ENCODE peak calls at places on chromosomes 6 and 20, in eight cellular contexts. G is effector memory CD4-positive, alpha-beta T cell; L is psoas muscle; J is lower leg skin; H is fibroblast of pulmonary artery; T is GF-D8; V is Daoy; A is GM20000. Y is an unnamed sample.
A peak's percentile ranks its signal among the peaks of the same experiment; 100 is the strongest.

GRCh38 chr6:5968817-5969726 is 37.7 kb downstream of the NRN1 start:
- DNase-seq in G (no peak), L (peak; percentile 51), J (peak; percentile 88), H (no peak), T (no peak), V (peak; percentile 92), A (no peak), Y (no peak)

GRCh38 chr20:14219801-14220461 is 117.5 kb downstream of the FLRT3 start:
- DNase-seq in G (no peak), L (no peak), J (no peak), H (no peak), T (no peak), V (no peak), A (no peak), Y (no peak)

GRCh38 chr6:170371588-170371987 is 65.0 kb downstream of the FAM120B start:
- DNase-seq in G (no peak), L (no peak), J (no peak), H (no peak), T (no peak), V (no peak), A (no peak), Y (no peak)

GRCh38 chr6:82862543-82862942 is 203.1 kb downstream of the UBE3D start:
- DNase-seq in G (no peak), L (no peak), J (no peak), H (peak; percentile 44), T (no peak), V (peak; percentile 23), A (no peak), Y (no peak)

GRCh38 chr6:14505391-14505790 is 387.8 kb downstream of the CD83 start:
- DNase-seq in G (no peak), L (no peak), J (peak; percentile 49), H (no peak), T (no peak), V (no peak), A (no peak), Y (no peak)

GRCh38 chr20:35972445-35972844 is 4.1 kb downstream of the CNBD2 start:
- DNase-seq in G (no peak), L (no peak), J (no peak), H (no peak), T (no peak), V (no peak), A (no peak), Y (no peak)

GRCh38 chr6:155352812-155353211 is 38.5 kb upstream of the TFB1M start:
- DNase-seq in G (no peak), L (no peak), J (no peak), H (peak; percentile 77), T (no peak), V (no peak), A (no peak), Y (no peak)

GRCh38 chr20:6654490-6655247 is 112.8 kb upstream of the BMP2 start:
- DNase-seq in G (no peak), L (no peak), J (no peak), H (no peak), T (no peak), V (no peak), A (no peak), Y (no peak)

GRCh38 chr6:8558953-8559352 is 123.6 kb upstream of the SLC35B3 start:
- DNase-seq in G (no peak), L (no peak), J (no peak), H (no peak), T (no peak), V (no peak), A (no peak), Y (no peak)